ENCODE peak calls at places on chromosomes 5 and 9, in six cellular contexts. P is NCI-H1694 treated with DMSO at 0.1 percent for 48 hours, Y is upper lobe of right lung, E is M059J, Q is SHP77, L is NCI-H1092. J is an unnamed sample.

GRCh38 chr5:95973793-95974325 is 12.2 kb upstream of the ELL2 start:
- DNase-seq in Q (peak), Y (no peak), P (no peak), L (no peak), E (peak), J (no peak)

GRCh38 chr9:12712532-12712931 is 19.3 kb downstream of the TYRP1 start:
- DNase-seq in Y (no peak), E (no peak), Q (no peak), P (no peak), L (no peak), J (no peak)

GRCh38 chr9:18726546-18726945 is 252.6 kb downstream of the ADAMTSL1 start:
- DNase-seq in Q (no peak), P (no peak), E (no peak), L (no peak), Y (no peak), J (no peak)

GRCh38 chr9:136051568-136052432 is 43.3 kb downstream of the NACC2 start:
- DNase-seq in E (peak), P (peak), L (no peak), Q (peak), Y (peak), J (peak)

GRCh38 chr9:123318192-123318591 is 37.8 kb upstream of the CRB2 start:
- DNase-seq in E (no peak), Y (no peak), Q (no peak), L (no peak), P (no peak), J (no peak)

GRCh38 chr5:76402251-76402879 is 720 bp upstream of the IQGAP2 start:
- DNase-seq in P (no peak), E (no peak), Q (no peak), Y (peak), L (no peak), J (no peak)

GRCh38 chr9:16090907-16091629 is 538.2 kb downstream of the CCDC171 start:
- DNase-seq in L (no peak), Y (no peak), Q (no peak), E (no peak), P (no peak), J (no peak)

GRCh38 chr5:12248831-12249230 is 344.6 kb upstream of the CTNND2 start:
- DNase-seq in E (no peak), Q (no peak), L (no peak), Y (no peak), P (no peak), J (no peak)

GRCh38 chr5:122182491-122182921 is 53.2 kb downstream of the ZNF474 start:
- DNase-seq in Q (no peak), L (peak), E (peak), Y (no peak), P (peak), J (peak)